ENCODE peak calls at places on chromosomes 7 and 10, in eight cellular contexts. A is HCEC 1CT; J is vagina; K is sciatic nerve; R is stimulated activated CD8-positive, alpha-beta memory T cell treated with anti-CD3 and anti-CD28 coated beads, Interleukin-15, amount 100 ng/mL, for 4 hours; C is NCI-H748 treated with DMSO at 0.1 percent for 48 hours; G is HEK293T; U is posterior vena cava. N is an unnamed sample.

GRCh38 chr7:14048889-14049288 is 59.4 kb upstream of the ETV1 start:
- DNase-seq in C (no peak), R (no peak), G (no peak), J (no peak), K (no peak), A (no peak), U (no peak), N (no peak)

GRCh38 chr10:116774728-116775151 is 32.4 kb upstream of the HSPA12A start:
- DNase-seq in U (no peak), C (no peak), K (peak; percentile 49), A (no peak), G (no peak), J (no peak), R (no peak), N (no peak)

GRCh38 chr10:59177031-59177861 is 803 bp downstream of the PHYHIPL start:
- DNase-seq in R (no peak), C (peak; percentile 33), K (no peak), G (peak; percentile 15), A (peak; percentile 60), J (no peak), U (peak; percentile 29), N (no peak)

GRCh38 chr7:70647801-70648491 is 484.0 kb upstream of the GALNT17 start:
- DNase-seq in J (no peak), C (no peak), R (peak; percentile 81), G (no peak), K (no peak), U (no peak), A (no peak), N (no peak)

GRCh38 chr7:101669307-101669706 is 40.2 kb upstream of the MYL10 start:
- DNase-seq in C (no peak), R (no peak), J (no peak), K (no peak), A (no peak), G (no peak), U (no peak), N (no peak)

GRCh38 chr7:39950473-39951155 is 558 bp downstream of the CDK13 start:
- DNase-seq in K (peak; percentile 78), G (peak; percentile 12), R (no peak), C (peak; percentile 18), U (peak; percentile 90), A (peak; percentile 52), J (no peak), N (no peak)

GRCh38 chr7:56125831-56126230 is 9.6 kb upstream of the NUPR2 start:
- DNase-seq in R (no peak), U (no peak), K (no peak), G (no peak), A (no peak), C (no peak), J (no peak), N (no peak)

GRCh38 chr7:128056901-128057300 is 25.7 kb upstream of the LRRC4 start:
- DNase-seq in K (no peak), R (no peak), C (no peak), U (no peak), A (peak; percentile 81), J (no peak), G (no peak), N (no peak)

GRCh38 chr10:78260141-78260540 is 226.5 kb downstream of the RPS24 start:
- DNase-seq in K (no peak), U (peak; percentile 28), C (no peak), A (no peak), J (no peak), R (no peak), G (peak; percentile 32), N (no peak)

GRCh38 chr10:88399240-88399639 is 183.9 kb downstream of the RNLS start:
- DNase-seq in U (no peak), R (no peak), J (no peak), C (no peak), A (no peak), K (no peak), G (no peak), N (no peak)

GRCh38 chr10:4902571-4903011 is 60.6 kb upstream of the AKR1C1 start:
- DNase-seq in U (no peak), A (no peak), G (no peak), J (no peak), C (no peak), K (no peak), R (no peak), N (no peak)

GRCh38 chr7:26497801-26498596 is 206.3 kb downstream of the SNX10 start:
- DNase-seq in G (no peak), U (no peak), A (no peak), C (no peak), R (no peak), J (no peak), K (no peak), N (no peak)

GRCh38 chr7:116354546-116355422 is 144.4 kb downstream of the TES start:
- DNase-seq in U (peak; percentile 86), G (no peak), C (no peak), J (no peak), K (peak; percentile 64), R (no peak), A (peak; percentile 91), N (peak; percentile 86)

GRCh38 chr7:15323545-15323944 is 238.3 kb downstream of the AGMO start:
- DNase-seq in R (no peak), G (no peak), C (no peak), A (peak; percentile 2), J (no peak), K (no peak), U (no peak), N (no peak)

N was measured in ascending aorta.